ENCODE peak calls at places on chromosomes 6 and 20, in nine cellular contexts. O, B, E, U, A, F, Y, G and K are unnamed samples.

GRCh38 chr20:831251-831650 is 2.3 kb upstream of the FAM110A start:
- DNase-seq in O (no peak), B (no peak), E (no peak), U (no peak), A (no peak), F (no peak), Y (no peak), G (no peak), K (peak)

GRCh38 chr20:6636209-6637159 is 131.0 kb upstream of the BMP2 start:
- DNase-seq in O (no peak), B (peak), E (no peak), U (peak), A (no peak), F (peak), Y (no peak), G (peak), K (no peak)

GRCh38 chr6:98547151-98547550 is 287.2 kb upstream of the POU3F2 start:
- DNase-seq in O (no peak), B (no peak), E (no peak), U (no peak), A (no peak), F (no peak), Y (no peak), G (no peak), K (no peak)

GRCh38 chr6:158086054-158086705 is 81.9 kb downstream of the SERAC1 start:
- DNase-seq in O (no peak), B (no peak), E (no peak), U (no peak), A (no peak), F (peak), Y (peak), G (no peak), K (no peak)

GRCh38 chr20:3045042-3045815 is 623 bp upstream of the MRPS26 start:
- DNase-seq in O (peak), B (peak), E (no peak), U (no peak), A (no peak), F (peak), Y (no peak), G (peak), K (no peak)

GRCh38 chr20:34401741-34402455 is 38.8 kb downstream of the ITCH start:
- DNase-seq in O (no peak), B (no peak), E (no peak), U (no peak), A (peak), F (no peak), Y (peak), G (no peak), K (no peak)

GRCh38 chr6:138227316-138227781 is 9.1 kb upstream of the PBOV1 start:
- DNase-seq in O (no peak), B (peak), E (no peak), U (no peak), A (no peak), F (no peak), Y (no peak), G (peak), K (no peak)

GRCh38 chr6:27592107-27592480 is 119.2 kb upstream of the ZNF184 start:
- DNase-seq in O (no peak), B (no peak), E (no peak), U (peak), A (no peak), F (no peak), Y (no peak), G (peak), K (no peak)